ENCODE peak calls at places on chromosomes 2 and 18, in five cellular contexts. One of them, this sample, is unnamed.

GRCh38 chr2:231926180-231926741 is at the start of gene NPPC:
- DNase-seq in GM12878: no peak
- DNase-seq in SK-N-SH: peak
- DNase-seq in HCT116: no peak
- DNase-seq in K562: peak
- DNase-seq in this sample: peak

GRCh38 chr18:41096504-41096903 is 858.5 kb upstream of the PIK3C3 start:
- DNase-seq in K562: no peak
- DNase-seq in HCT116: no peak
- DNase-seq in SK-N-SH: peak
- DNase-seq in GM12878: no peak
- DNase-seq in this sample: no peak

GRCh38 chr2:65050931-65051330 is 5.3 kb upstream of the CEP68 start:
- DNase-seq in HCT116: no peak
- DNase-seq in SK-N-SH: no peak
- DNase-seq in GM12878: no peak
- DNase-seq in K562: no peak
- DNase-seq in this sample: no peak

GRCh38 chr2:176105078-176105726 is 1.9 kb upstream of the HOXD11 start:
- DNase-seq in SK-N-SH: no peak
- DNase-seq in K562: no peak
- DNase-seq in HCT116: no peak
- DNase-seq in GM12878: no peak
- DNase-seq in this sample: no peak

GRCh38 chr2:28710545-28710944 is 41.1 kb upstream of the PPP1CB start:
- DNase-seq in SK-N-SH: no peak
- DNase-seq in HCT116: no peak
- DNase-seq in K562: peak
- DNase-seq in GM12878: no peak
- DNase-seq in this sample: no peak

GRCh38 chr18:46320928-46321855 is 217.0 kb downstream of the HAUS1 start:
- DNase-seq in HCT116: no peak
- DNase-seq in K562: no peak
- DNase-seq in SK-N-SH: no peak
- DNase-seq in GM12878: no peak
- DNase-seq in this sample: no peak

GRCh38 chr2:140274891-140275290 is 1494.7 kb upstream of the NXPH2 start:
- DNase-seq in K562: no peak
- DNase-seq in SK-N-SH: no peak
- DNase-seq in GM12878: no peak
- DNase-seq in HCT116: no peak
- DNase-seq in this sample: no peak

GRCh38 chr2:173354073-173354600 is 535 bp upstream of the CDCA7 start:
- DNase-seq in SK-N-SH: peak
- DNase-seq in K562: peak
- DNase-seq in GM12878: no peak
- DNase-seq in HCT116: no peak
- DNase-seq in this sample: peak

GRCh38 chr2:239041062-239041461 is 193.2 kb downstream of the TWIST2 start:
- DNase-seq in HCT116: no peak
- DNase-seq in GM12878: no peak
- DNase-seq in SK-N-SH: no peak
- DNase-seq in K562: no peak
- DNase-seq in this sample: no peak

GRCh38 chr2:215601990-215602721 is 166.3 kb upstream of the FN1 start:
- DNase-seq in HCT116: no peak
- DNase-seq in GM12878: no peak
- DNase-seq in K562: no peak
- DNase-seq in SK-N-SH: no peak
- DNase-seq in this sample: no peak

GRCh38 chr2:18536100-18536499 is 24.4 kb downstream of the RDH14 start:
- DNase-seq in HCT116: no peak
- DNase-seq in K562: no peak
- DNase-seq in GM12878: no peak
- DNase-seq in SK-N-SH: no peak
- DNase-seq in this sample: no peak

GRCh38 chr2:235563056-235563777 is 69.4 kb downstream of the AGAP1 start:
- DNase-seq in SK-N-SH: peak
- DNase-seq in GM12878: no peak
- DNase-seq in HCT116: no peak
- DNase-seq in K562: no peak
- DNase-seq in this sample: no peak

GRCh38 chr2:241496003-241496707 is 12.2 kb downstream of the STK25 start:
- DNase-seq in K562: no peak
- DNase-seq in HCT116: no peak
- DNase-seq in SK-N-SH: no peak
- DNase-seq in GM12878: no peak
- DNase-seq in this sample: no peak

GRCh38 chr2:136423516-136423996 is 305.6 kb upstream of the CXCR4 start:
- DNase-seq in K562: peak
- DNase-seq in SK-N-SH: peak
- DNase-seq in HCT116: peak
- DNase-seq in GM12878: no peak
- DNase-seq in this sample: peak

GRCh38 chr2:180359522-180360282 is 352.6 kb upstream of the CWC22 start:
- DNase-seq in SK-N-SH: no peak
- DNase-seq in K562: no peak
- DNase-seq in GM12878: peak
- DNase-seq in HCT116: peak
- DNase-seq in this sample: no peak

GRCh38 chr2:231183851-231184250 is 14.6 kb upstream of the ARMC9 start:
- DNase-seq in K562: no peak
- DNase-seq in GM12878: no peak
- DNase-seq in HCT116: no peak
- DNase-seq in SK-N-SH: no peak
- DNase-seq in this sample: no peak

GRCh38 chr2:71742953-71743601 is 289.7 kb downstream of the DYSF start:
- DNase-seq in HCT116: peak
- DNase-seq in K562: peak
- DNase-seq in SK-N-SH: no peak
- DNase-seq in GM12878: no peak
- DNase-seq in this sample: no peak

GRCh38 chr18:34223164-34223892 is 1.4 kb downstream of the NOL4 start:
- DNase-seq in K562: no peak
- DNase-seq in SK-N-SH: peak
- DNase-seq in HCT116: no peak
- DNase-seq in GM12878: no peak
- DNase-seq in this sample: no peak

GRCh38 chr18:21680148-21680547 is 24.4 kb downstream of the ABHD3 start:
- DNase-seq in K562: no peak
- DNase-seq in HCT116: no peak
- DNase-seq in SK-N-SH: no peak
- DNase-seq in GM12878: no peak
- DNase-seq in this sample: no peak

GRCh38 chr18:21684731-21685130 is 19.8 kb downstream of the ABHD3 start:
- DNase-seq in GM12878: peak
- DNase-seq in SK-N-SH: no peak
- DNase-seq in HCT116: no peak
- DNase-seq in K562: no peak
- DNase-seq in this sample: peak

GRCh38 chr18:21686282-21687105 is 18.1 kb downstream of the ABHD3 start:
- DNase-seq in GM12878: no peak
- DNase-seq in SK-N-SH: no peak
- DNase-seq in HCT116: no peak
- DNase-seq in K562: no peak
- DNase-seq in this sample: peak

GRCh38 chr18:21678897-21679296 is 25.7 kb downstream of the ABHD3 start:
- DNase-seq in GM12878: no peak
- DNase-seq in K562: no peak
- DNase-seq in SK-N-SH: no peak
- DNase-seq in HCT116: no peak
- DNase-seq in this sample: no peak

DNA sequence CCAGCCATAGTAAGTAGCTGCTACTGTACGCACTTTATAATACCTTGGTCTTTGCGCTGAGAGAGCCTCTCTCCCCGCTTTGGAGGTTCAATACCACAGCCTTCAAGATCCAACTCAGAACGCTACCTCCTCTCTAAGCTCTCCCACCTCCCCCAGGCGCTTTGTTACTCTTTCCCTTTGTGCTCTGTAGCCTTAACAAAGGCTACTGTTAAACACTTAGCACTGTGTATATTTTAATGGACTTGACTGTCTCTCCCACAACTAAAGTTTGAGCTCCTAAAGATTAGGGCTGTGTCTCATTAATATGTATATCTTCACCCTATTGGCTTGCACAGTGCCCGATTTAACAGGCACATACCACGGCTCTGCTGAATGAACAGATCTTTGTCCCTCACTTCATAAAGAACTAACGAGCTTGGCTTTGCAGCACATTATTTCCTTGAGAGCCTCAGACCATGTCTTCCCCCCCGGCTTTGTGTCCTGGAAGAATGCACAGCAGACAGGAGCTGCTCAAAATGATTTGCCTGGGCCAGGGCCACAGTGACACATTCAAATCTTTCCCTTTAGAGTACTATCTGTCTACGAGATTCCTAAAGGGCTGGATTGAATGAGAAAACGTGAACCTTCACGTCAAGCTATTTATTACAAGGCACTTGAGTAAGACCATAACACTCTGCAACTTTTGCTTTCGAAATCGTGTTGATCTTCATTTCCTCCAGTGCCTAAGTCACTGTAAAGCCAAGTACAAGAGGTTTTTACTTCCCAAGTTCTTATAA is 22.1 kb downstream of the ABHD3 start:
- DNase-seq in SK-N-SH: no peak
- DNase-seq in HCT116: no peak
- DNase-seq in GM12878: peak
- DNase-seq in K562: no peak
- DNase-seq in this sample: no peak
- H3K4me2 ChIP-seq in SK-N-SH: no peak
- H3K4me2 ChIP-seq in HCT116: no peak
- H3K4me2 ChIP-seq in GM12878: peak
- H3K4me2 ChIP-seq in K562: no peak
- H3K4me2 ChIP-seq in this sample: no peak

GRCh38 chr18:23828426-23828825 is 139.2 kb downstream of the LAMA3 start:
- DNase-seq in GM12878: no peak
- DNase-seq in HCT116: peak
- DNase-seq in K562: peak
- DNase-seq in SK-N-SH: no peak
- DNase-seq in this sample: peak
- H3K27ac ChIP-seq in GM12878: no peak
- H3K27ac ChIP-seq in HCT116: no peak
- H3K27ac ChIP-seq in K562: no peak
- H3K27ac ChIP-seq in SK-N-SH: peak
- H3K27ac ChIP-seq in this sample: no peak

GRCh38 chr2:191187105-191187829 is 36.5 kb upstream of the STAT4 start:
- DNase-seq in HCT116: no peak
- DNase-seq in SK-N-SH: no peak
- DNase-seq in K562: no peak
- DNase-seq in GM12878: no peak
- DNase-seq in this sample: no peak

GRCh38 chr2:191188550-191189093 is 37.8 kb upstream of the STAT4 start:
- DNase-seq in K562: no peak
- DNase-seq in GM12878: no peak
- DNase-seq in HCT116: no peak
- DNase-seq in SK-N-SH: no peak
- DNase-seq in this sample: no peak

GRCh38 chr2:191190861-191191552 is 40.2 kb upstream of the STAT4 start:
- DNase-seq in SK-N-SH: no peak
- DNase-seq in HCT116: no peak
- DNase-seq in K562: no peak
- DNase-seq in GM12878: no peak
- DNase-seq in this sample: no peak

GRCh38 chr2:191190439-191190838 is 39.6 kb upstream of the STAT4 start:
- DNase-seq in HCT116: no peak
- DNase-seq in GM12878: no peak
- DNase-seq in K562: no peak
- DNase-seq in SK-N-SH: no peak
- DNase-seq in this sample: no peak

DNA sequence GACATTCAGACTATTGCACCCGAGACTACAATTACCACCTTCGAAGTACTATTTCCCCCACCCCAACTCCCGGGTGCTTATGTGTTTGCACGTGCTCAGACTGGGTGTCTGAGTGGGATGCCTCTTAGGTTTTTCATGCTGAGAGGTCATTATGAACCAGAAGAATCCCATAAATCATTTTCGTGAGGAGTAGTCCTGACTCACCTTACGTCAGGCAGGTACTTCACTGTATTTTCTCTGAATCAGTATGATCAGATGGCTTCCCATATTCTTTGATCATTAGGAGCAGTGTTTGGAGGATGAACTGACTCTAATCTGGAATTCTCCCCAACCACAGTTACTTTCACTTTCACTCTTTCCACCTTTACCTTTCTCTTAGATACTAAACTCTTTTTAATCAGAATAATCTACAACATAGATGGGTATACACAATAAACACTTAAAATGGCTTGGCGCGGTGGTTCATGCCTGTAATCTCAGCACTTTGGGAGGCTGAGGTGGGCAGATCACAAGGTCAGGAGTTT is 38.4 kb upstream of the STAT4 start:
- DNase-seq in SK-N-SH: no peak
- DNase-seq in K562: no peak
- DNase-seq in GM12878: no peak
- DNase-seq in HCT116: no peak
- DNase-seq in this sample: no peak
- TF ChIP-seq ZBTB33 in SK-N-SH: no peak
- TF ChIP-seq ZBTB33 in K562: no peak
- TF ChIP-seq ZBTB33 in GM12878: no peak
- TF ChIP-seq ZBTB33 in HCT116: no peak
- TF ChIP-seq ZBTB33 in this sample: no peak

GRCh38 chr2:206979922-206980321 is 40.6 kb downstream of the CPO start:
- DNase-seq in K562: no peak
- DNase-seq in HCT116: no peak
- DNase-seq in GM12878: no peak
- DNase-seq in SK-N-SH: no peak
- DNase-seq in this sample: no peak
- H3K4me2 ChIP-seq in K562: no peak
- H3K4me2 ChIP-seq in HCT116: no peak
- H3K4me2 ChIP-seq in GM12878: no peak
- H3K4me2 ChIP-seq in SK-N-SH: no peak
- H3K4me2 ChIP-seq in this sample: no peak

GRCh38 chr18:48959921-48960920 is 9.5 kb upstream of the SMAD7 start:
- DNase-seq in SK-N-SH: no peak
- DNase-seq in HCT116: no peak
- DNase-seq in GM12878: no peak
- DNase-seq in K562: no peak
- DNase-seq in this sample: no peak
- H3K27ac ChIP-seq in SK-N-SH: peak
- H3K27ac ChIP-seq in HCT116: peak
- H3K27ac ChIP-seq in GM12878: no peak
- H3K27ac ChIP-seq in K562: no peak
- H3K27ac ChIP-seq in this sample: no peak

GRCh38 chr2:122707224-122707824 is 951.9 kb downstream of the TSN start:
- DNase-seq in GM12878: peak
- DNase-seq in SK-N-SH: no peak
- DNase-seq in K562: no peak
- DNase-seq in HCT116: no peak
- DNase-seq in this sample: no peak

GRCh38 chr2:122705751-122706150 is 950.3 kb downstream of the TSN start:
- DNase-seq in SK-N-SH: no peak
- DNase-seq in GM12878: no peak
- DNase-seq in HCT116: no peak
- DNase-seq in K562: no peak
- DNase-seq in this sample: no peak

GRCh38 chr2:122704109-122704563 is 948.7 kb downstream of the TSN start:
- DNase-seq in SK-N-SH: no peak
- DNase-seq in GM12878: peak
- DNase-seq in K562: no peak
- DNase-seq in HCT116: no peak
- DNase-seq in this sample: no peak

GRCh38 chr2:122703676-122704075 is 948.2 kb downstream of the TSN start:
- DNase-seq in HCT116: no peak
- DNase-seq in K562: no peak
- DNase-seq in SK-N-SH: no peak
- DNase-seq in GM12878: no peak
- DNase-seq in this sample: no peak

GRCh38 chr2:122706757-122707223 is 951.3 kb downstream of the TSN start:
- DNase-seq in K562: no peak
- DNase-seq in HCT116: no peak
- DNase-seq in GM12878: no peak
- DNase-seq in SK-N-SH: no peak
- DNase-seq in this sample: no peak
- TF ChIP-seq ZBTB33 in K562: no peak
- TF ChIP-seq ZBTB33 in HCT116: no peak
- TF ChIP-seq ZBTB33 in GM12878: no peak
- TF ChIP-seq ZBTB33 in SK-N-SH: no peak
- TF ChIP-seq ZBTB33 in this sample: no peak

This sample was measured in HepG2.